ENCODE peak calls at places on chromosomes 13 and 19, in nine cellular contexts. G, W, P, D, E, S, M, V and L are unnamed samples.

GRCh38 chr19:5795382-5795919 is 4.5 kb upstream of the DUS3L start:
- DNase-seq in S (no peak), E (no peak), D (no peak), G (no peak), W (no peak), V (no peak), P (no peak), M (no peak), L (no peak)

GRCh38 chr19:40254714-40255418 is 28.4 kb upstream of the CCNP start:
- DNase-seq in S (no peak), W (no peak), V (no peak), E (peak), P (no peak), G (no peak), D (no peak), M (no peak), L (no peak)

GRCh38 chr19:54287456-54287855 is 6.5 kb upstream of the LILRB2 start:
- DNase-seq in W (no peak), D (no peak), M (no peak), P (peak), S (peak), E (no peak), V (no peak), G (no peak), L (no peak)

GRCh38 chr13:23870356-23871146 is 18.6 kb downstream of the MIPEP start:
- DNase-seq in V (no peak), M (no peak), D (no peak), P (no peak), G (no peak), E (no peak), S (no peak), W (no peak), L (no peak)

GRCh38 chr13:84567848-84568247 is 685.6 kb upstream of the SLITRK1 start:
- DNase-seq in W (no peak), E (no peak), D (no peak), P (no peak), M (no peak), V (no peak), S (no peak), G (no peak), L (no peak)

GRCh38 chr13:32261567-32261966 is 53.6 kb downstream of the ZAR1L start:
- DNase-seq in D (peak), P (peak), W (peak), G (peak), E (peak), M (peak), V (no peak), S (no peak), L (peak)

GRCh38 chr19:45902651-45903625 is 525 bp upstream of the MYPOP start:
- DNase-seq in S (peak), D (peak), E (peak), V (peak), P (peak), G (peak), M (peak), W (peak), L (peak)

GRCh38 chr19:18802354-18802753 is 11.2 kb upstream of the COMP start:
- DNase-seq in G (peak), E (no peak), M (no peak), P (no peak), D (no peak), V (no peak), W (no peak), S (no peak), L (no peak)

GRCh38 chr13:113410472-113411201 is 42.7 kb downstream of the ADPRHL1 start:
- DNase-seq in S (peak), D (peak), E (no peak), P (peak), M (no peak), W (peak), G (peak), V (no peak), L (peak)

GRCh38 chr19:32416749-32417469 is 11.3 kb downstream of the DPY19L3 start:
- DNase-seq in D (no peak), M (no peak), W (no peak), P (peak), E (no peak), G (peak), V (no peak), S (no peak), L (no peak)

GRCh38 chr13:20119960-20120359 is 40.9 kb downstream of the GJA3 start:
- DNase-seq in E (no peak), S (no peak), W (no peak), D (no peak), V (no peak), M (peak), P (no peak), G (no peak), L (no peak)

GRCh38 chr19:41926028-41926860 is 2.0 kb downstream of the ERFL start:
- DNase-seq in P (no peak), W (no peak), D (no peak), G (no peak), V (no peak), E (no peak), S (no peak), M (no peak), L (no peak)

GRCh38 chr13:110251227-110251791 is 55.6 kb downstream of the COL4A1 start:
- DNase-seq in V (no peak), D (no peak), P (no peak), S (no peak), M (peak), E (no peak), G (no peak), W (no peak), L (no peak)

GRCh38 chr19:751501-752341 is 809 bp downstream of the MISP start:
- DNase-seq in V (no peak), W (no peak), M (no peak), E (no peak), D (peak), P (peak), S (peak), G (peak), L (peak)

GRCh38 chr19:37977992-37978391 is 71.0 kb downstream of the SIPA1L3 start:
- DNase-seq in W (no peak), M (peak), S (no peak), P (peak), D (peak), G (no peak), V (no peak), E (no peak), L (peak)

GRCh38 chr13:74134777-74135305 is 637 bp upstream of the KLF12 start:
- DNase-seq in E (peak), D (no peak), P (no peak), V (peak), M (peak), G (peak), W (peak), S (no peak), L (no peak)

GRCh38 chr13:21619633-21620220 is 15.8 kb upstream of the MICU2 start:
- DNase-seq in D (no peak), P (peak), V (no peak), W (no peak), G (no peak), S (no peak), M (no peak), E (no peak), L (no peak)

GRCh38 chr13:23889598-23890224 is 511 bp upstream of the MIPEP start:
- DNase-seq in G (peak), M (no peak), S (no peak), D (no peak), P (no peak), V (no peak), E (no peak), W (no peak), L (no peak)

GRCh38 chr19:44002212-44002565 is 568 bp upstream of the ZNF230 start:
- DNase-seq in G (no peak), W (no peak), E (no peak), D (no peak), M (no peak), P (peak), V (no peak), S (no peak), L (no peak)

GRCh38 chr19:19544257-19545127 is 6.4 kb downstream of the CILP2 start:
- DNase-seq in V (no peak), D (no peak), S (no peak), M (no peak), G (no peak), P (no peak), E (no peak), W (no peak), L (no peak)

GRCh38 chr13:41543664-41544300 is 86.4 kb downstream of the RGCC start:
- DNase-seq in V (no peak), S (no peak), P (no peak), D (no peak), M (peak), E (no peak), G (no peak), W (no peak), L (no peak)

GRCh38 chr13:42992585-42993122 is 613 bp upstream of the EPSTI1 start:
- DNase-seq in P (no peak), V (no peak), D (no peak), M (no peak), S (no peak), W (no peak), E (no peak), G (no peak), L (no peak)

GRCh38 chr19:39175564-39175963 is 21.2 kb upstream of the NCCRP1 start:
- DNase-seq in G (no peak), W (no peak), E (no peak), M (no peak), V (no peak), D (no peak), S (no peak), P (no peak), L (no peak)

GRCh38 chr13:108987488-108987887 is 358.1 kb downstream of the MYO16 start:
- DNase-seq in S (peak), G (no peak), P (peak), V (no peak), W (no peak), M (no peak), D (no peak), E (no peak), L (peak)

GRCh38 chr19:55405638-55406037 is 1.9 kb downstream of the UBE2S start:
- DNase-seq in E (no peak), W (no peak), G (no peak), S (no peak), M (no peak), P (no peak), V (no peak), D (no peak), L (no peak)

GRCh38 chr19:29815231-29815630 is 3.4 kb downstream of the CCNE1 start:
- DNase-seq in W (no peak), G (no peak), V (no peak), P (no peak), D (no peak), S (no peak), M (no peak), E (no peak), L (no peak)

GRCh38 chr19:37933965-37934364 is 27.0 kb downstream of the SIPA1L3 start:
- DNase-seq in V (no peak), M (no peak), S (no peak), E (peak), W (no peak), G (peak), D (no peak), P (peak), L (peak)

GRCh38 chr13:46531953-46532352 is 21.0 kb upstream of the LRCH1 start:
- DNase-seq in M (no peak), D (no peak), E (no peak), P (no peak), S (no peak), G (no peak), W (no peak), V (no peak), L (no peak)

GRCh38 chr13:109724603-109725002 is 61.8 kb downstream of the IRS2 start:
- DNase-seq in M (no peak), E (no peak), W (no peak), D (no peak), V (no peak), S (no peak), G (no peak), P (no peak), L (no peak)

GRCh38 chr13:92640936-92641335 is 585.7 kb upstream of the GPC6 start:
- DNase-seq in W (no peak), E (no peak), P (peak), M (no peak), V (no peak), S (no peak), G (no peak), D (no peak), L (no peak)

GRCh38 chr19:7153008-7153407 is 83.5 kb downstream of the ZNF557 start:
- DNase-seq in W (no peak), P (no peak), S (no peak), D (no peak), M (no peak), G (peak), E (no peak), V (no peak), L (no peak)

GRCh38 chr19:7391218-7391670 is 42.5 kb downstream of the ARHGEF18 start:
- DNase-seq in V (no peak), S (no peak), G (no peak), P (peak), D (no peak), W (no peak), M (no peak), E (no peak), L (peak)

GRCh38 chr13:19864018-19864338 is 529 bp upstream of the ZMYM5 start:
- DNase-seq in V (peak), S (no peak), W (no peak), G (peak), E (peak), M (peak), P (no peak), D (no peak), L (no peak)

GRCh38 chr13:113977976-113978375 is 4.1 kb upstream of the C13orf46 start:
- DNase-seq in S (no peak), G (no peak), V (no peak), P (no peak), D (no peak), M (no peak), W (no peak), E (no peak), L (no peak)

GRCh38 chr13:60139272-60139671 is 24.5 kb downstream of the DIAPH3 start:
- DNase-seq in G (no peak), S (peak), W (no peak), V (no peak), E (no peak), P (peak), D (no peak), M (no peak), L (no peak)

GRCh38 chr13:84686458-84686857 is 804.2 kb upstream of the SLITRK1 start:
- DNase-seq in P (no peak), D (no peak), G (no peak), M (no peak), E (no peak), W (no peak), S (no peak), V (no peak), L (no peak)

GRCh38 chr19:40341601-40342482 is 6.4 kb downstream of the C19orf47 start:
- DNase-seq in E (peak), M (no peak), G (peak), P (no peak), D (no peak), S (no peak), W (peak), V (no peak), L (no peak)

GRCh38 chr19:36009220-36009619 is 607 bp upstream of the SYNE4 start:
- DNase-seq in E (peak), D (peak), W (no peak), M (peak), V (peak), P (peak), S (no peak), G (peak), L (no peak)

GRCh38 chr19:36006955-36007354 is 1.7 kb downstream of the SYNE4 start:
- DNase-seq in E (no peak), M (no peak), G (no peak), V (no peak), P (no peak), D (no peak), S (no peak), W (no peak), L (no peak)

GRCh38 chr19:36008336-36008978 is at the start of gene SYNE4:
- DNase-seq in M (no peak), P (no peak), S (no peak), E (no peak), V (no peak), G (peak), W (no peak), D (no peak), L (no peak)

GRCh38 chr19:36010402-36010801 is 1.8 kb upstream of the SYNE4 start:
- DNase-seq in S (no peak), V (no peak), D (no peak), E (no peak), P (no peak), G (no peak), W (no peak), M (no peak), L (no peak)

DNA sequence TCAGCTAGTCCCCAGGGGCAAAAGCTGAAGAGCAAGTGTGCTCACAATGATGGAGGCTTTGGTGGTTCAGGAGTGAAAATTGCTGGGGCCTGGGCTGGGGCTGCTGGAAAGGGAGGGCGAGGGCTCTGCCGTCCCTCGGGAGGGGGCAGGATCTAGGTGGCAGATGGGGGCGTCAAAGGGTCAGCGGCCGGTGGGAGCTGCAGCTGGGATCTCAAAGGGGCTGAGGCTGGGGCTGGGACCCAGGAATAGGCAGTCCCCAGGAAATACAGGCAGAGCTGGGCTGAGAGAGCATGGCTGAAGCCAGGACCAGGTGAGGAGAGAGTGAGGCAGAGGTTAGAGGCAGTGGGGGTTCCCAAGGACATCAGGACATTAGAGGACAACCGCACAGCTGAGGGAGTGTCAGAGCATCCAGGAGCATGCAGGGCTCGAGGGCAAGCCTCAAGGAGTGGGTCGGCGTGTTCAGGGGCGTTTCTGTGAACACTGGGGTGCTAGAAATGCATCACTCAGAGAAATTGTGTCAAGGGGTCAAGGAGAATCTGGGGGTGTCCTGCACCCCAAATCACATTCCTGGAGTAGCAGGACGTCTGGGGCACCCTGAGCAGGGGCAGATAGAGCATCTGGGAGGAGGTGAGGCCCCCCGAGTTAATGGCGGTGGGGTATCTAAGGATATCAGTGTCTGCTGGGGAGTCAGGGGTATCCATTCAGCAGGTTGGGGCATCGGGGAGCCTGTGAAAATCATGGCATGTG is 1.2 kb upstream of the SYNE4 start:
- DNase-seq in W (no peak), D (no peak), M (no peak), G (no peak), V (no peak), S (no peak), P (no peak), E (no peak), L (no peak)
- H3K4me3 ChIP-seq in W (peak), D (peak), M (no peak), G (no peak), V (peak), S (peak), P (peak), E (peak), L (peak)

GRCh38 chr13:99686944-99687382 is 185.7 kb downstream of the TM9SF2 start:
- DNase-seq in E (no peak), W (no peak), P (no peak), S (no peak), G (peak), D (no peak), V (no peak), M (no peak), L (no peak)
- H3K4me3 ChIP-seq in E (no peak), W (no peak), P (no peak), S (no peak), G (no peak), D (no peak), V (no peak), M (no peak), L (no peak)

DNA sequence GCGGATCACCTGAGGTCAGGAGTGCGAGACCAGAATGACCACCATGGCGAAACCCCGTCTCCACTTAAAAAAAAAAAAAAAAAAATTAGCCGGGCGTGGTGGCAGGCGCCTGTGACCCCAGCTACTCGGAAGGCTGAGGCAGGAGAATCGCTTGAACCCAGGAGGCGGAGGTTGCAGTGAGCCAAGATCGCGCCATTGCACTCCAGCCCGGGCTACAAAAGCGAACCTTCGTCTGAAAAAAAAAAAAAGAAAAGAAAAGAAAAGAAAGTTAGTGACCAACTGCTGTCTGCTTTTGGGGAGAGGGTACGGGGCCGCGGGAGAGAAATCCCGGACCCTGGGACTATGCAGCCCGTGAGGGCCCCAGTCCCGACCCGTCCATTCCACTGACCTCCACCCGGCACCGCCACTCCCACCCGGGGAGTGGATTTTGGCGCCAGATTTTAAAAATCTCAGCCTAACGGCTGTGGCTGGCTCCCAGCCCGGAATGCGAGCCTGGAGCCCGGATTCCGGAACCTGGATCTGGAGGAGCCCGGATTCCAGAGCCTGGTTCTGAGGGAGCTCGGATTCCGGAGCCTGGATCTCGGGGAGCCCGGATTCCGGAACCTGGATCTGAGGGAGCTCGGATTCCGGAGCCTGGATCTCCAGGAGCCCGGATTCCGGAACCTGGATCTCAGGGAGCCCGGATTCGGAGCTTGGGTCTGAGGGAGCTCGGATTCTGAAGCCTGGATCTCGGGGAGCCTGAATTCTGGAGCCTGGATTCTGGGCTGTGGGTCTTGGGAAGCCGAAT is 6.1 kb upstream of the LMNB2 start:
- DNase-seq in G (peak), S (peak), E (peak), V (no peak), M (peak), W (peak), P (peak), D (peak), L (peak)
- H3K4me3 ChIP-seq in G (peak), S (peak), E (peak), V (no peak), M (no peak), W (peak), P (peak), D (peak), L (peak)

GRCh38 chr13:39417131-39417530 is 185.9 kb downstream of the LHFPL6 start:
- DNase-seq in G (peak), E (no peak), V (no peak), W (no peak), P (no peak), D (no peak), M (no peak), S (no peak), L (no peak)

GRCh38 chr13:39411501-39411900 is 191.5 kb downstream of the LHFPL6 start:
- DNase-seq in M (no peak), V (no peak), D (no peak), W (no peak), E (no peak), S (no peak), G (peak), P (no peak), L (no peak)

GRCh38 chr13:39415003-39415402 is 188.0 kb downstream of the LHFPL6 start:
- DNase-seq in V (no peak), D (no peak), G (no peak), W (no peak), E (no peak), P (no peak), S (no peak), M (no peak), L (no peak)

GRCh38 chr13:39415403-39415802 is 187.6 kb downstream of the LHFPL6 start:
- DNase-seq in P (peak), M (no peak), E (peak), G (peak), S (no peak), D (no peak), W (no peak), V (no peak), L (peak)

DNA sequence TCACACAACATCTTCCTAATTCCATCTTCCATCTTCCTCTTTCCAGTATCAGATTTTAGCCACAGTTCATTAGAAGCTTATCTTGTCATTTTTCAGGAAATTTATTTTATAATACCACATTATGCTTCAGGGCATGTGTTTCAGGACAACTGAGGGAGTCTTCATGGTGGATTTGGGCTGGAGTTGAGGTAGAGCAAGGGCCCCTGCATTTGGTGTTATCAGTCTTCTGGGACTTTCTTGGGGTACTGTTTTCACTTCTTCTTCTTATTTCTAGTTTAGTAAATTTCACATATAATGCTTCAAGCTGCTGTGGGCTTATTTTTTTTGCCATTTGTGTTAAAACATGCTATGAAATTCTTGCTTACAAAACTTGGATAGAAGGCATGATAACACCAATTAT is 188.7 kb downstream of the LHFPL6 start:
- DNase-seq in V (no peak), D (no peak), G (no peak), S (no peak), P (no peak), W (no peak), M (no peak), E (no peak), L (no peak)
- H3K4me3 ChIP-seq in V (no peak), D (no peak), G (no peak), S (no peak), P (no peak), W (no peak), M (no peak), E (no peak), L (no peak)

GRCh38 chr19:47780215-47780551 is 1.7 kb downstream of the SELENOW start:
- DNase-seq in E (no peak), G (no peak), S (no peak), P (no peak), W (no peak), V (no peak), D (no peak), M (no peak), L (no peak)
- H3K4me3 ChIP-seq in E (peak), G (no peak), S (peak), P (no peak), W (peak), V (no peak), D (peak), M (no peak), L (peak)